ENCODE peak calls at places on chromosomes 16 and 17, in eight cellular contexts. V, L, R, H, Z, K, D and B are unnamed samples.

GRCh38 chr16:17342031-17342430 is 128.7 kb downstream of the XYLT1 start:
- DNase-seq in R (no peak), K (no peak), D (no peak), H (no peak), L (no peak), Z (no peak), V (no peak), B (no peak)

GRCh38 chr16:71526111-71526998 is at the start of gene CHST4:
- DNase-seq in Z (no peak), L (no peak), V (peak; percentile 71), K (peak; percentile 64), D (peak; percentile 7), R (peak; percentile 38), H (peak; percentile 16), B (no peak)

GRCh38 chr17:3683054-3683511 is 12.9 kb downstream of the P2RX5 start:
- DNase-seq in R (peak; percentile 88), K (no peak), V (no peak), H (peak; percentile 93), Z (peak; percentile 39), D (no peak), L (no peak), B (peak; percentile 47)

GRCh38 chr17:63279498-63280230 is 166.4 kb downstream of the CYB561 start:
- DNase-seq in D (peak; percentile 33), L (no peak), V (peak; percentile 79), R (no peak), Z (no peak), H (no peak), K (peak; percentile 51), B (no peak)

GRCh38 chr16:28935924-28936783 is 4.4 kb downstream of the CD19 start:
- DNase-seq in D (no peak), H (peak; percentile 68), L (peak; percentile 88), V (peak; percentile 61), Z (peak; percentile 94), K (peak; percentile 60), R (peak; percentile 96), B (peak; percentile 88)

GRCh38 chr16:24318670-24319069 is 62.5 kb downstream of the CACNG3 start:
- DNase-seq in H (no peak), V (no peak), L (no peak), Z (no peak), D (no peak), R (no peak), K (no peak), B (no peak)

GRCh38 chr16:27472091-27473020 is 70.4 kb downstream of the IL21R start:
- DNase-seq in V (no peak), R (no peak), D (no peak), H (no peak), Z (no peak), L (no peak), K (peak; percentile 28), B (no peak)

GRCh38 chr17:21098934-21099687 is 27.7 kb upstream of the DHRS7B start:
- DNase-seq in L (peak; percentile 58), D (peak; percentile 13), V (peak; percentile 76), R (peak; percentile 91), K (peak; percentile 48), H (peak; percentile 98), Z (peak; percentile 77), B (peak; percentile 62)

GRCh38 chr17:68622423-68622822 is 21.3 kb upstream of the FAM20A start:
- DNase-seq in D (no peak), V (no peak), K (no peak), H (no peak), L (no peak), R (no peak), Z (no peak), B (no peak)

GRCh38 chr17:31235110-31235509 is 61.9 kb downstream of the OMG start:
- DNase-seq in H (no peak), R (no peak), Z (no peak), D (no peak), V (no peak), L (no peak), K (no peak), B (no peak)

GRCh38 chr17:2214887-2215615 is 88.5 kb downstream of the SMG6 start:
- DNase-seq in D (no peak), L (no peak), Z (no peak), V (no peak), R (no peak), K (peak; percentile 80), H (no peak), B (no peak)

GRCh38 chr16:53061701-53062159 is 6.9 kb downstream of the CHD9 start:
- DNase-seq in V (no peak), R (peak; percentile 73), Z (no peak), L (peak; percentile 59), H (no peak), K (no peak), D (no peak), B (peak; percentile 63)

GRCh38 chr17:50447870-50448573 is 20.7 kb downstream of the CHAD start:
- DNase-seq in K (no peak), Z (no peak), L (peak; percentile 49), H (no peak), D (no peak), V (peak; percentile 52), R (no peak), B (no peak)

GRCh38 chr17:48074322-48075054 is 26.3 kb downstream of the NFE2L1 start:
- DNase-seq in R (peak; percentile 66), K (peak; percentile 82), D (peak; percentile 56), Z (peak; percentile 82), V (peak; percentile 68), L (peak; percentile 78), H (peak; percentile 72), B (peak; percentile 83)

GRCh38 chr16:85834741-85835140 is 35.2 kb downstream of the COX4I1 start:
- DNase-seq in R (no peak), L (no peak), Z (no peak), D (no peak), V (no peak), H (no peak), K (no peak), B (no peak)

GRCh38 chr17:34579017-34579946 is at the start of gene TMEM132E:
- DNase-seq in D (no peak), R (peak; percentile 50), L (peak; percentile 43), Z (peak; percentile 52), K (peak; percentile 4), V (no peak), H (no peak), B (peak; percentile 37)

GRCh38 chr16:2335286-2335895 is 5.1 kb downstream of the ABCA3 start:
- DNase-seq in L (no peak), K (no peak), V (no peak), R (no peak), Z (no peak), H (no peak), D (no peak), B (no peak)

GRCh38 chr17:64491034-64491860 is 5.6 kb downstream of the POLG2 start:
- DNase-seq in V (peak; percentile 49), D (no peak), L (peak; percentile 39), K (peak; percentile 25), H (no peak), R (no peak), Z (peak; percentile 55), B (no peak)

GRCh38 chr16:50667497-50668367 is 13.4 kb downstream of the SNX20 start:
- DNase-seq in Z (no peak), D (no peak), R (peak; percentile 50), K (no peak), H (no peak), V (no peak), L (no peak), B (no peak)
- TF ChIP-seq CTCF in Z (no peak), D (peak; percentile 17), R (peak; percentile 24), K (no peak), H (no peak), V (peak; percentile 32), L (no peak), B (no peak)

DNA sequence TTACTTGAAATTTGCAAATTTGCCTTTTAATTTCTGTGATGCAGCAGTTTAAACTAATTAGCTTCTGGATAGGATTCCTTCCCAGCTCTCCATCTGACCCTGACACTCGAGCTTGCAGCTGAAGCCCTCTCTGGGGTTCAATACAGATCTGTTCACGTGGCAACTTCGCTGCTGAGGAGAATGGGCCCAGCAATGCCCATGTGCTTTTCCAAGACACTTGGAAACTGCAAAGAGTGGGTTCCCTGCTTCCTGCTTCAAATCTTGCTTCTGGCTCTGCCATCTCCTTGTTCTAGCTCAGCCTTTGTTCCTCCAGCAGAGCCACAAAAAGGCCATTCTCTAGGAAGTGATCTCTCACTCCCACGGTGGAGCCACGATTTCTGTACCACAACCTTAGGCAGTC is 50.0 kb upstream of the IRX6 start:
- DNase-seq in D (no peak), R (no peak), K (no peak), Z (no peak), V (no peak), H (no peak), L (peak; percentile 14), B (no peak)
- TF ChIP-seq CTCF in D (no peak), R (no peak), K (no peak), Z (no peak), V (no peak), H (no peak), L (no peak), B (no peak)

DNA sequence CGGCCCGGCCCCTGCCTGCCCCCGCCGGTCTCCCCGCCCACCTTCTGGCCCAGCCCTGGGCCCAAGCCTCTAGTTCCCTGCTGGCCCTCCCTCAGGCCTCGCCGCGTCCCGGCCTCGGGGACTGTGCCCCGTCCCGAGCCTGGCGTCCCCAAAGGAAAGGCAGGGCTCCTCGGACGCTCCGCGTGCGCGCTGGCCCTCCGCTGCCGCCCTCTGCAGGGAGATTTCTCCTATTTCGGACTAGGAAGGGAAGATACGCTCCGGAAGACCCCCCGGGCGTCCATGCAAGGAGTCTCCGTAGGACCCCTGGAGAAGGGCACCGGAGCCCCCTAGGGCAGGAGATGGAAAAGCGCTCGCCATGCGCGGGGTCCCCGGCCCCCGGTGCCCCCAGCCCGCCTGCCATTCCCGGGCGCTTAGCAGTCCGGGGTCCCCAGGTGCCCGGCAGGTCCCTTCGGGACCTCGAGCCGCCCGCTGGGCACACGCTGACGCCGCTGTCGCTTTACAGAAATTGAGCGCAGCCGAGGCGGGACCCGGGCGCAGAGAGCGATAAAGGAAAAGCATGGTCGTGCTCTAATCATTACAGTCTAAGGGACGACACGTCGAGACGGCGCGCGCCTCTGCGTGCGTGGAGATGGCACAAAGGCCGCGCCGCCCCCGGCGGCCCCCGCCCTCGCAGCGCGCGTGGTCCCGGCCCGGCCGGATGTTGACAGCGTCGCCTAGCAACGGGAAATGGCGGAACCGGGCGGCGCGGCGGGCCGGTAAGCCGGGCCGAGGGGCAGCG is at the start of gene CCDC40:
- DNase-seq in Z (peak; percentile 91), V (peak; percentile 32), D (no peak), R (peak; percentile 90), H (peak; percentile 89), K (peak; percentile 72), L (peak; percentile 84), B (peak; percentile 87)
- TF ChIP-seq CTCF in Z (peak; percentile 7), V (no peak), D (no peak), R (no peak), H (no peak), K (peak; percentile 6), L (no peak), B (no peak)

GRCh38 chr16:73846292-73846849 is 450.2 kb upstream of the PSMD7 start:
- DNase-seq in L (no peak), K (no peak), H (no peak), Z (no peak), R (no peak), D (no peak), V (no peak), B (no peak)

GRCh38 chr16:73848993-73849392 is 447.6 kb upstream of the PSMD7 start:
- DNase-seq in H (no peak), V (no peak), R (no peak), K (no peak), D (no peak), L (no peak), Z (no peak), B (no peak)

DNA sequence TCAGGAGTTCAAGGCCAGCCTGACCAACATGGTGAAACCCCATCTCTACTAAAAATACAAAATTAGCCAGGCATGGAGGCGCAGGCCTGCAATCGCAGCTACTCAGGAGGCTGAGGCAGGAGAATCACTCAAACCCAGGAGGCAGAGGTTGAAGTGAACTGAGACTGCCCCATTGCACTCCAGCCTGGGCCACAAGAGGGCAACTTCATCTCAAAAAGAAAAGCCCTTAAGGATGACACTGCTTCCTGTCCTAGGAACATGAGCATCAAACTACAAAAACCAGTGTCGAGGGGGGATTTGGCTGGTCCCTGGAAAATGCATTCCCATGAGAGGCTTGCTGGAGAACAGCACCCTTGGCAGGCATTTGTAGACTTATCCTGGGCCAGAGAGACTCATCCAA is 449.5 kb upstream of the PSMD7 start:
- DNase-seq in H (no peak), D (no peak), K (no peak), Z (no peak), L (no peak), V (no peak), R (no peak), B (no peak)
- TF ChIP-seq CTCF in H (no peak), D (no peak), K (no peak), Z (no peak), L (no peak), V (no peak), R (no peak), B (no peak)